ENCODE peak calls at places on chromosome 14, in seven cellular contexts. Q, D, J, C, Z, G and P are unnamed samples. For H4K20me1, the result is how much of the 10 kb centered on the place peaks cover.

GRCh38 chr14:20801726-20802125 is 918 bp downstream of the RNASE1 start:
- DNase-seq in Q (no peak), D (no peak), J (no peak), C (no peak), Z (no peak), G (no peak), P (no peak)

GRCh38 chr14:64724578-64724930 is 20.3 kb downstream of the PLEKHG3 start:
- DNase-seq in Q (no peak), D (no peak), J (no peak), C (no peak), Z (no peak), G (no peak), P (no peak)

GRCh38 chr14:58772814-58773620 is 135.3 kb downstream of the DACT1 start:
- DNase-seq in Q (peak), D (no peak), J (peak), C (peak), Z (peak), G (no peak), P (no peak)

GRCh38 chr14:89198544-89199329 is 218.3 kb downstream of the FOXN3 start:
- DNase-seq in Q (peak), D (no peak), J (no peak), C (no peak), Z (peak), G (no peak), P (no peak)

GRCh38 chr14:93089501-93090269 is 26.0 kb downstream of the ITPK1 start:
- DNase-seq in Q (no peak), D (no peak), J (peak), C (no peak), Z (no peak), G (no peak), P (no peak)

GRCh38 chr14:75342762-75343599 is 64.4 kb downstream of the FOS start:
- DNase-seq in Q (no peak), D (peak), J (no peak), C (no peak), Z (no peak), G (no peak), P (no peak)

GRCh38 chr14:68789002-68789797 is 3.7 kb downstream of the ZFP36L1 start:
- DNase-seq in Q (peak), D (peak), J (peak), C (peak), Z (peak), G (peak), P (peak)

GRCh38 chr14:99035712-99036593 is 236.0 kb downstream of the BCL11B start:
- DNase-seq in Q (peak), D (no peak), J (peak), C (peak), Z (peak), G (peak), P (peak)

GRCh38 chr14:38743941-38744611 is 359.0 kb downstream of the SEC23A start:
- DNase-seq in Q (no peak), D (no peak), J (no peak), C (no peak), Z (no peak), G (no peak), P (no peak)

GRCh38 chr14:85534914-85535313 is 5.0 kb downstream of the FLRT2 start:
- DNase-seq in Q (no peak), D (no peak), J (peak), C (no peak), Z (no peak), G (no peak), P (peak)

DNA sequence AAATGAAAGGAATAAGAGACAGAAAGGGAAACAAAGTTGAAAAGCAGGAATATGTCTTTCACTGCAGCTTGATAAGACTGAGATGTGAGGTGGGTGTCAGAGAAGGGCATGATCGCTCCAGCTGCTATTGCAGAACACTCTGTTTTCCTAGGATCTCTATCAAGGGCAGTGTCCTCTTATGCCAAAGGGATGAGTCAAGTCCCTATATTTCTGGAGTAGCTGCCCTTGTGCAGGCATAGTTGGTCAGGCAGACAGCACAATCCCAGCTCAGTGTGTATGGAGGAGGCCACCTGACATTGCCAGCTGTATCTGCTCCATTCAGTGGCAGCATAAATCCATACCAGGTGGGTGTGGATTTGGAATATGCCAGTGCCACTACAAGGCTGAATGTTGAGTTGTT is 101.6 kb downstream of the DAD1 start:
- DNase-seq in Q (no peak), D (no peak), J (no peak), C (no peak), Z (no peak), G (no peak), P (peak)
- H3K27ac ChIP-seq in Q (no peak), D (peak), J (no peak), C (no peak), Z (no peak), G (no peak), P (no peak)

DNA sequence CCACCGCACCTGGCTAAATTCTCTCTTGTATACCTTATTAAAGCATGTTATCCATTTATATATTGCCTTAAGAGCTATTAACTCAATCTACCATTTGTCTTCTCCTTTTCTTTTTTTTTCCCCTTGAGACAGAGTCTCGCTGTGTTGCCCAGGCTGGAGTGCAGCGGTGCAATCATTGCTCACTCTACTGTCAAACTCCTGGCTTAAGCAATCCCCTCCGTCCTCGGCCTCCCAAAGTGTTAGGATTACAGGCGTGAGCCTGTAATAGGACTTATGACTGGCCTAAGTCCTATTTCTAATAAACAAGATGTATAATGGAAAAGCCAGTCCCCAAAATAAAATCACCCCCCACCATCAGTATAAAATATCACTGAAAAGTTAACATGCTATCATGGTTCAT is 14.4 kb downstream of the SNX6 start:
- DNase-seq in Q (no peak), D (no peak), J (no peak), C (no peak), Z (no peak), G (no peak), P (no peak)
- H4K20me1 ChIP-seq in Q (under half), D (under half), J (under half), C (under half), Z (under half), G (under half), P (under half)

GRCh38 chr14:61231810-61232209 is 49.3 kb downstream of the TMEM30B start:
- DNase-seq in Q (no peak), D (no peak), J (no peak), C (no peak), Z (no peak), G (no peak), P (no peak)

GRCh38 chr14:61226015-61226654 is 55.0 kb downstream of the TMEM30B start:
- DNase-seq in Q (peak), D (no peak), J (no peak), C (no peak), Z (peak), G (no peak), P (no peak)

GRCh38 chr14:61233436-61233956 is 47.6 kb downstream of the TMEM30B start:
- DNase-seq in Q (no peak), D (no peak), J (no peak), C (no peak), Z (no peak), G (no peak), P (no peak)

GRCh38 chr14:61227893-61228591 is 53.1 kb downstream of the TMEM30B start:
- DNase-seq in Q (no peak), D (no peak), J (no peak), C (no peak), Z (no peak), G (no peak), P (no peak)

GRCh38 chr14:61229475-61229888 is 51.7 kb downstream of the TMEM30B start:
- DNase-seq in Q (no peak), D (no peak), J (peak), C (no peak), Z (no peak), G (peak), P (no peak)
- H3K27ac ChIP-seq in Q (no peak), D (no peak), J (no peak), C (no peak), Z (no peak), G (no peak), P (no peak)

GRCh38 chr14:32102968-32103367 is 25.9 kb downstream of the ARHGAP5 start:
- DNase-seq in Q (no peak), D (no peak), J (no peak), C (no peak), Z (no peak), G (no peak), P (no peak)
- H4K20me1 ChIP-seq in Q (under half), D (under half), J (half or more), C (under half), Z (under half), G (under half), P (under half)

GRCh38 chr14:105470163-105470811 is 4.3 kb upstream of the CRIP2 start:
- DNase-seq in Q (no peak), D (no peak), J (no peak), C (peak), Z (no peak), G (no peak), P (no peak)

GRCh38 chr14:105468621-105469241 is 5.9 kb upstream of the CRIP2 start:
- DNase-seq in Q (no peak), D (no peak), J (no peak), C (no peak), Z (no peak), G (no peak), P (no peak)

GRCh38 chr14:105467942-105468471 is 6.6 kb upstream of the CRIP2 start:
- DNase-seq in Q (no peak), D (no peak), J (no peak), C (no peak), Z (no peak), G (no peak), P (no peak)

GRCh38 chr14:105470812-105471771 is 3.5 kb upstream of the CRIP2 start:
- DNase-seq in Q (no peak), D (no peak), J (peak), C (peak), Z (no peak), G (no peak), P (no peak)

GRCh38 chr14:105469456-105470162 is 5.0 kb upstream of the CRIP2 start:
- DNase-seq in Q (no peak), D (no peak), J (no peak), C (no peak), Z (no peak), G (no peak), P (no peak)
- H3K27ac ChIP-seq in Q (no peak), D (no peak), J (no peak), C (no peak), Z (no peak), G (no peak), P (no peak)

GRCh38 chr14:102606296-102606695 is 13.8 kb downstream of the RCOR1 start:
- DNase-seq in Q (no peak), D (no peak), J (no peak), C (no peak), Z (no peak), G (no peak), P (no peak)
- H4K20me1 ChIP-seq in Q (half or more), D (under half), J (half or more), C (under half), Z (under half), G (half or more), P (under half)

GRCh38 chr14:67683821-67684220 is 9.4 kb upstream of the VTI1B start:
- DNase-seq in Q (no peak), D (no peak), J (no peak), C (no peak), Z (no peak), G (no peak), P (no peak)
- H3K27ac ChIP-seq in Q (no peak), D (no peak), J (no peak), C (no peak), Z (no peak), G (no peak), P (no peak)

GRCh38 chr14:91374897-91375747 is 42.5 kb downstream of the CCDC88C start:
- DNase-seq in Q (no peak), D (peak), J (peak), C (no peak), Z (no peak), G (no peak), P (no peak)
- H4K20me1 ChIP-seq in Q (under half), D (under half), J (half or more), C (under half), Z (under half), G (under half), P (under half)

GRCh38 chr14:49615776-49616175 is 4.7 kb downstream of the RPL36AL start:
- DNase-seq in Q (no peak), D (no peak), J (no peak), C (no peak), Z (peak), G (no peak), P (no peak)
- H3K27ac ChIP-seq in Q (no peak), D (no peak), J (no peak), C (no peak), Z (no peak), G (no peak), P (no peak)

GRCh38 chr14:103390605-103391004 is 5.4 kb downstream of the MARK3 start:
- DNase-seq in Q (no peak), D (no peak), J (no peak), C (no peak), Z (no peak), G (no peak), P (no peak)

GRCh38 chr14:103391048-103391447 is 5.8 kb downstream of the MARK3 start:
- DNase-seq in Q (peak), D (peak), J (peak), C (no peak), Z (peak), G (peak), P (peak)

GRCh38 chr14:103385994-103386491 is 828 bp downstream of the MARK3 start:
- DNase-seq in Q (peak), D (peak), J (peak), C (no peak), Z (peak), G (peak), P (peak)

GRCh38 chr14:103386632-103387329 is 1.6 kb downstream of the MARK3 start:
- DNase-seq in Q (peak), D (peak), J (peak), C (no peak), Z (peak), G (no peak), P (peak)

DNA sequence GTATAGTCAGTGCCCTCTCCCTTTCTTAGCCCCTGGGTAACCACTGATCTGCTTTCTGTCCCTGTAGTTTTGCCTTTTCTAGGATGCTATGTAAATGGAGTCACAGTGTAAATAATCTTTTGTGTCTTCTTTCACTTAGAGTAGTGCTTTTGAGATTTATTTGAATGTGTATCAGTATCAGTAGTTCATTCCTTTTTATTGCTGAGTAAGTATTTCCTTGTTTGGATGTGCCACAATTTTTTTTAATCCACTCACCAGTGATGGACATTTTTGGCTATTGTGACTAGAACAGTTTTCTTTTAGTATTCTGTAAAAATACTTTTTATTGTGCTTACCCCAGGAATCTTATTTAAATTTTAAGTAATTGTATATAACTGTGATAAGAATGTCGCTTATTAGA is 3.4 kb downstream of the MARK3 start:
- DNase-seq in Q (no peak), D (no peak), J (no peak), C (no peak), Z (no peak), G (no peak), P (no peak)
- H4K20me1 ChIP-seq in Q (half or more), D (under half), J (half or more), C (under half), Z (under half), G (half or more), P (under half)